ENCODE peak calls at places on chromosomes 2 and 18, in six cellular contexts. A is GM04504; L is RWPE1; S is stimulated activated CD4-positive, alpha-beta T cell treated with anti-CD3 and anti-CD28 coated beads, Interleukin-15, amount 100 ng/mL, for 1 hour; J is amniotic stem cell; T is stimulated activated naive CD4-positive, alpha-beta T cell. Q is an unnamed sample.

GRCh38 chr2:226317970-226318369 is 481.6 kb downstream of the IRS1 start:
- DNase-seq in A (no peak), L (no peak), S (no peak), J (no peak), T (no peak), Q (no peak)

GRCh38 chr2:71990826-71991225 is 156.8 kb downstream of the CYP26B1 start:
- DNase-seq in A (no peak), L (no peak), S (no peak), J (no peak), T (no peak), Q (no peak)

GRCh38 chr2:230902180-230902899 is 22.7 kb downstream of the GPR55 start:
- DNase-seq in A (peak), L (peak), S (peak), J (no peak), T (no peak), Q (no peak)

GRCh38 chr18:44698518-44698917 is 17.8 kb downstream of the SETBP1 start:
- DNase-seq in A (no peak), L (no peak), S (no peak), J (no peak), T (no peak), Q (no peak)

GRCh38 chr2:240197439-240198139 is 57.1 kb upstream of the OTOS start:
- DNase-seq in A (no peak), L (no peak), S (no peak), J (no peak), T (no peak), Q (no peak)

GRCh38 chr18:73881396-73881795 is 266.2 kb downstream of the FBXO15 start:
- DNase-seq in A (no peak), L (no peak), S (no peak), J (no peak), T (no peak), Q (no peak)

GRCh38 chr2:9002313-9002636 is 1.2 kb downstream of the MBOAT2 start:
- DNase-seq in A (no peak), L (no peak), S (no peak), J (no peak), T (no peak), Q (no peak)

GRCh38 chr2:59015027-59015426 is 773.9 kb upstream of the FANCL start:
- DNase-seq in A (no peak), L (no peak), S (no peak), J (no peak), T (no peak), Q (no peak)

GRCh38 chr2:209147981-209148380 is 275.9 kb upstream of the MAP2 start:
- DNase-seq in A (no peak), L (no peak), S (no peak), J (no peak), T (no peak), Q (no peak)

GRCh38 chr2:20823917-20824316 is 1.0 kb upstream of the LDAH start:
- DNase-seq in A (no peak), L (no peak), S (no peak), J (no peak), T (no peak), Q (no peak)

GRCh38 chr18:55878224-55878623 is 290.2 kb upstream of the TCF4 start:
- DNase-seq in A (no peak), L (no peak), S (no peak), J (no peak), T (no peak), Q (no peak)

GRCh38 chr2:221372156-221372870 is 199.8 kb downstream of the EPHA4 start:
- DNase-seq in A (no peak), L (no peak), S (no peak), J (no peak), T (no peak), Q (no peak)

GRCh38 chr2:101255501-101255900 is 2.8 kb downstream of the CNOT11 start:
- DNase-seq in A (no peak), L (no peak), S (no peak), J (no peak), T (no peak), Q (no peak)

GRCh38 chr2:223696719-223697118 is 94.6 kb upstream of the SCG2 start:
- DNase-seq in A (no peak), L (peak), S (no peak), J (no peak), T (no peak), Q (no peak)

GRCh38 chr18:24369420-24369819 is 28.2 kb downstream of the OSBPL1A start:
- DNase-seq in A (peak), L (no peak), S (no peak), J (no peak), T (no peak), Q (no peak)

GRCh38 chr2:68293024-68293423 is 26.7 kb downstream of the CNRIP1 start:
- DNase-seq in A (no peak), L (no peak), S (no peak), J (no peak), T (no peak), Q (no peak)

GRCh38 chr2:69549421-69549820 is 94.1 kb downstream of the AAK1 start:
- DNase-seq in A (no peak), L (peak), S (no peak), J (peak), T (no peak), Q (no peak)

Q was measured in T-helper 22 cell.